ENCODE peak calls at places on chromosomes 5 and 9, in eight cellular contexts. C is HFFc6, A is LoVo, P is KBM-7, M is H54, Z is mammary epithelial cell, T is GM03348, Q is epithelial cell of esophagus. J is an unnamed sample.

GRCh38 chr5:160774646-160775313 is 77.2 kb downstream of the ATP10B start:
- DNase-seq in C (no peak), M (no peak), P (no peak), A (no peak), T (no peak), Q (no peak), Z (no peak), J (no peak)

GRCh38 chr9:5549671-5550650 is 39.6 kb downstream of the PDCD1LG2 start:
- DNase-seq in T (peak), P (no peak), Z (peak), A (no peak), Q (peak), M (no peak), C (peak), J (no peak)

GRCh38 chr5:154408806-154409205 is 37.0 kb upstream of the SAP30L start:
- DNase-seq in P (no peak), Q (no peak), A (no peak), Z (no peak), M (no peak), T (no peak), C (no peak), J (no peak)

GRCh38 chr9:123763910-123764588 is 165.9 kb downstream of the DENND1A start:
- DNase-seq in A (no peak), M (peak), C (peak), P (no peak), Q (peak), Z (peak), T (peak), J (no peak)

GRCh38 chr5:159877894-159878448 is 38.3 kb upstream of the ADRA1B start:
- DNase-seq in A (no peak), M (no peak), P (no peak), Q (no peak), Z (no peak), C (no peak), T (no peak), J (no peak)

GRCh38 chr5:159697536-159697935 is 218.7 kb upstream of the ADRA1B start:
- DNase-seq in C (no peak), T (no peak), A (no peak), Q (peak), P (no peak), Z (peak), M (no peak), J (no peak)

GRCh38 chr5:1429066-1429465 is 16.2 kb downstream of the SLC6A3 start:
- DNase-seq in T (no peak), M (no peak), Z (no peak), A (no peak), P (no peak), C (no peak), Q (no peak), J (no peak)

GRCh38 chr5:110377411-110378392 is 348.8 kb downstream of the TMEM232 start:
- DNase-seq in T (peak), P (no peak), A (no peak), M (no peak), C (peak), Z (peak), Q (peak), J (no peak)

GRCh38 chr9:96175001-96175400 is 127.0 kb downstream of the HSD17B3 start:
- DNase-seq in T (no peak), C (no peak), Q (no peak), A (no peak), M (no peak), P (no peak), Z (no peak), J (no peak)

GRCh38 chr5:172466062-172466461 is 11.7 kb upstream of the SH3PXD2B start:
- DNase-seq in Q (no peak), C (no peak), Z (no peak), P (no peak), M (no peak), A (no peak), T (no peak), J (no peak)

GRCh38 chr5:66443462-66444130 is 152.6 kb upstream of the MAST4 start:
- DNase-seq in P (no peak), Q (no peak), Z (no peak), M (no peak), A (no peak), T (no peak), C (no peak), J (no peak)

J was measured in ACHN.